ENCODE peak calls at places on chromosomes 12 and 14, in nine cellular contexts. G, N, R, T, D, P, B, M and C are unnamed samples.

GRCh38 chr12:21697829-21698630 is 40.4 kb upstream of the LDHB start:
- DNase-seq in G (peak; percentile 29), N (no peak), R (no peak), T (peak; percentile 2), D (no peak), P (peak; percentile 65), B (peak; percentile 33), M (no peak), C (peak; percentile 42)

GRCh38 chr12:121819212-121819949 is 15.6 kb downstream of the SETD1B start:
- DNase-seq in G (no peak), N (no peak), R (no peak), T (no peak), D (no peak), P (no peak), B (no peak), M (no peak), C (no peak)

GRCh38 chr12:93237235-93237915 is 140.3 kb upstream of the NUDT4 start:
- DNase-seq in G (no peak), N (peak; percentile 33), R (no peak), T (no peak), D (no peak), P (peak; percentile 19), B (peak; percentile 91), M (no peak), C (no peak)

GRCh38 chr12:53252349-53252916 is 15.7 kb upstream of the ESPL1 start:
- DNase-seq in G (no peak), N (peak; percentile 15), R (no peak), T (no peak), D (no peak), P (no peak), B (no peak), M (no peak), C (no peak)

GRCh38 chr12:128891856-128892255 is 38.6 kb downstream of the GLT1D1 start:
- DNase-seq in G (no peak), N (no peak), R (no peak), T (no peak), D (no peak), P (no peak), B (no peak), M (no peak), C (no peak)

GRCh38 chr12:6341439-6342139 is at the start of gene TNFRSF1A:
- DNase-seq in G (no peak), N (peak; percentile 62), R (peak; percentile 87), T (no peak), D (no peak), P (peak; percentile 88), B (peak; percentile 91), M (no peak), C (peak; percentile 45)

GRCh38 chr12:43882578-43883178 is 46.8 kb downstream of the TMEM117 start:
- DNase-seq in G (peak; percentile 67), N (no peak), R (no peak), T (peak; percentile 17), D (no peak), P (peak; percentile 68), B (peak; percentile 62), M (peak; percentile 6), C (peak; percentile 61)

GRCh38 chr12:19273482-19274330 is 144.2 kb downstream of the PLEKHA5 start:
- DNase-seq in G (peak; percentile 24), N (peak; percentile 64), R (no peak), T (peak; percentile 81), D (peak; percentile 24), P (peak; percentile 99), B (peak; percentile 97), M (peak; percentile 23), C (peak; percentile 97)

GRCh38 chr12:107152331-107152730 is 59.0 kb upstream of the CRY1 start:
- DNase-seq in G (no peak), N (no peak), R (no peak), T (no peak), D (no peak), P (no peak), B (peak; percentile 74), M (no peak), C (no peak)

GRCh38 chr12:27477049-27477448 is 30.5 kb downstream of the SMCO2 start:
- DNase-seq in G (no peak), N (no peak), R (no peak), T (no peak), D (no peak), P (no peak), B (no peak), M (no peak), C (no peak)

GRCh38 chr12:116053479-116054195 is 223.9 kb downstream of the MED13L start:
- DNase-seq in G (no peak), N (no peak), R (no peak), T (no peak), D (no peak), P (peak; percentile 78), B (peak; percentile 93), M (no peak), C (peak; percentile 71)

GRCh38 chr12:55828357-55828756 is 1.0 kb downstream of the DNAJC14 start:
- DNase-seq in G (no peak), N (no peak), R (no peak), T (no peak), D (no peak), P (no peak), B (no peak), M (no peak), C (no peak)

GRCh38 chr14:74508292-74508731 is 14.7 kb downstream of the ISCA2 start:
- DNase-seq in G (peak; percentile 39), N (no peak), R (peak; percentile 51), T (no peak), D (no peak), P (no peak), B (peak; percentile 45), M (no peak), C (no peak)

GRCh38 chr14:93962701-93963601 is 13.4 kb downstream of the ASB2 start:
- DNase-seq in G (no peak), N (no peak), R (peak; percentile 92), T (no peak), D (peak; percentile 20), P (peak; percentile 37), B (no peak), M (no peak), C (no peak)

GRCh38 chr14:98940693-98941437 is 331.1 kb downstream of the BCL11B start:
- DNase-seq in G (no peak), N (no peak), R (no peak), T (no peak), D (no peak), P (no peak), B (no peak), M (no peak), C (no peak)

GRCh38 chr14:101068958-101069549 is 165.5 kb upstream of the RTL1 start:
- DNase-seq in G (no peak), N (no peak), R (peak; percentile 54), T (no peak), D (no peak), P (no peak), B (no peak), M (no peak), C (no peak)

GRCh38 chr14:93880025-93880820 is 46.9 kb upstream of the FAM181A start:
- DNase-seq in G (no peak), N (no peak), R (no peak), T (no peak), D (no peak), P (peak; percentile 16), B (no peak), M (no peak), C (peak; percentile 12)

GRCh38 chr14:60093088-60093487 is 1.4 kb downstream of the PCNX4 start:
- DNase-seq in G (no peak), N (no peak), R (no peak), T (no peak), D (no peak), P (no peak), B (no peak), M (no peak), C (no peak)

GRCh38 chr14:103391048-103391447 is 5.8 kb downstream of the MARK3 start:
- DNase-seq in G (peak; percentile 30), N (no peak), R (no peak), T (peak; percentile 38), D (no peak), P (peak; percentile 88), B (peak; percentile 85), M (no peak), C (peak; percentile 89)

GRCh38 chr12:122116707-122117535 is 38.4 kb downstream of the MLXIP start:
- DNase-seq in G (peak; percentile 43), N (no peak), R (peak; percentile 24), T (no peak), D (no peak), P (no peak), B (no peak), M (no peak), C (no peak)

GRCh38 chr12:3544296-3544965 is 53.4 kb downstream of the PRMT8 start:
- DNase-seq in G (no peak), N (no peak), R (no peak), T (no peak), D (no peak), P (no peak), B (no peak), M (no peak), C (no peak)

GRCh38 chr12:2287589-2287988 is 234.8 kb downstream of the CACNA1C start:
- DNase-seq in G (no peak), N (no peak), R (no peak), T (no peak), D (no peak), P (no peak), B (no peak), M (no peak), C (no peak)

GRCh38 chr12:125262866-125263265 is 197.6 kb downstream of the AACS start:
- DNase-seq in G (peak; percentile 7), N (no peak), R (no peak), T (peak; percentile 85), D (no peak), P (no peak), B (no peak), M (no peak), C (no peak)

GRCh38 chr14:65019944-65020566 is 33.4 kb downstream of the FNTB start:
- DNase-seq in G (peak; percentile 66), N (no peak), R (no peak), T (peak; percentile 69), D (no peak), P (peak; percentile 73), B (peak; percentile 78), M (no peak), C (peak; percentile 79)

GRCh38 chr14:51977075-51977474 is 12.3 kb upstream of the RTRAF start:
- DNase-seq in G (no peak), N (no peak), R (no peak), T (no peak), D (no peak), P (no peak), B (peak; percentile 82), M (no peak), C (no peak)